ENCODE peak calls at places on chromosomes 4 and X, in seven cellular contexts. One of them, this sample, is unnamed.

GRCh38 chr4:14428125-14428524 is 574.2 kb upstream of the CPEB2 start:
- DNase-seq in uterus: no peak
- DNase-seq in non-pigmented ciliary epithelial cell: no peak
- DNase-seq in psoas muscle: no peak
- DNase-seq in activated naive CD4-positive, alpha-beta T cell treated with anti-CD3 and anti-CD28 coated beads, Interleukin-2, amount 50 U/mL, for 72 hours: no peak
- DNase-seq in nephron progenitor cell: no peak
- DNase-seq in heart right ventricle: no peak
- DNase-seq in this sample: no peak

GRCh38 chrX:94058728-94059382 is 384.8 kb downstream of the FAM133A start:
- DNase-seq in non-pigmented ciliary epithelial cell: no peak
- DNase-seq in activated naive CD4-positive, alpha-beta T cell treated with anti-CD3 and anti-CD28 coated beads, Interleukin-2, amount 50 U/mL, for 72 hours: no peak
- DNase-seq in uterus: no peak
- DNase-seq in psoas muscle: no peak
- DNase-seq in heart right ventricle: no peak
- DNase-seq in nephron progenitor cell: peak
- DNase-seq in this sample: no peak

GRCh38 chrX:54891573-54891972 is 29.1 kb upstream of the TRO start:
- DNase-seq in activated naive CD4-positive, alpha-beta T cell treated with anti-CD3 and anti-CD28 coated beads, Interleukin-2, amount 50 U/mL, for 72 hours: peak
- DNase-seq in non-pigmented ciliary epithelial cell: peak
- DNase-seq in psoas muscle: no peak
- DNase-seq in uterus: no peak
- DNase-seq in heart right ventricle: no peak
- DNase-seq in nephron progenitor cell: peak
- DNase-seq in this sample: no peak

GRCh38 chr4:2262145-2262943 is 435 bp upstream of the MXD4 start:
- DNase-seq in psoas muscle: peak
- DNase-seq in heart right ventricle: peak
- DNase-seq in nephron progenitor cell: peak
- DNase-seq in activated naive CD4-positive, alpha-beta T cell treated with anti-CD3 and anti-CD28 coated beads, Interleukin-2, amount 50 U/mL, for 72 hours: peak
- DNase-seq in uterus: peak
- DNase-seq in non-pigmented ciliary epithelial cell: peak
- DNase-seq in this sample: peak

GRCh38 chr4:3409571-3410091 is 32.1 kb upstream of the HGFAC start:
- DNase-seq in activated naive CD4-positive, alpha-beta T cell treated with anti-CD3 and anti-CD28 coated beads, Interleukin-2, amount 50 U/mL, for 72 hours: no peak
- DNase-seq in uterus: peak
- DNase-seq in non-pigmented ciliary epithelial cell: no peak
- DNase-seq in heart right ventricle: peak
- DNase-seq in nephron progenitor cell: no peak
- DNase-seq in psoas muscle: no peak
- DNase-seq in this sample: peak

GRCh38 chr4:94603170-94603747 is 151.5 kb downstream of the PDLIM5 start:
- DNase-seq in heart right ventricle: no peak
- DNase-seq in nephron progenitor cell: no peak
- DNase-seq in uterus: peak
- DNase-seq in activated naive CD4-positive, alpha-beta T cell treated with anti-CD3 and anti-CD28 coated beads, Interleukin-2, amount 50 U/mL, for 72 hours: no peak
- DNase-seq in non-pigmented ciliary epithelial cell: peak
- DNase-seq in psoas muscle: no peak
- DNase-seq in this sample: peak

GRCh38 chr4:82994834-82995233 is 15.8 kb downstream of the LIN54 start:
- DNase-seq in non-pigmented ciliary epithelial cell: no peak
- DNase-seq in nephron progenitor cell: no peak
- DNase-seq in uterus: no peak
- DNase-seq in heart right ventricle: no peak
- DNase-seq in psoas muscle: no peak
- DNase-seq in activated naive CD4-positive, alpha-beta T cell treated with anti-CD3 and anti-CD28 coated beads, Interleukin-2, amount 50 U/mL, for 72 hours: no peak
- DNase-seq in this sample: no peak

GRCh38 chr4:17197070-17197469 is 298.6 kb upstream of the LDB2 start:
- DNase-seq in nephron progenitor cell: no peak
- DNase-seq in activated naive CD4-positive, alpha-beta T cell treated with anti-CD3 and anti-CD28 coated beads, Interleukin-2, amount 50 U/mL, for 72 hours: no peak
- DNase-seq in uterus: no peak
- DNase-seq in heart right ventricle: no peak
- DNase-seq in psoas muscle: no peak
- DNase-seq in non-pigmented ciliary epithelial cell: no peak
- DNase-seq in this sample: peak

GRCh38 chr4:2393353-2394270 is 24.8 kb downstream of the ZFYVE28 start:
- DNase-seq in psoas muscle: no peak
- DNase-seq in nephron progenitor cell: peak
- DNase-seq in activated naive CD4-positive, alpha-beta T cell treated with anti-CD3 and anti-CD28 coated beads, Interleukin-2, amount 50 U/mL, for 72 hours: no peak
- DNase-seq in heart right ventricle: no peak
- DNase-seq in uterus: no peak
- DNase-seq in non-pigmented ciliary epithelial cell: no peak
- DNase-seq in this sample: no peak

GRCh38 chrX:49308604-49309269 is 5.3 kb downstream of the GAGE10 start:
- DNase-seq in heart right ventricle: no peak
- DNase-seq in uterus: no peak
- DNase-seq in psoas muscle: no peak
- DNase-seq in activated naive CD4-positive, alpha-beta T cell treated with anti-CD3 and anti-CD28 coated beads, Interleukin-2, amount 50 U/mL, for 72 hours: no peak
- DNase-seq in nephron progenitor cell: no peak
- DNase-seq in non-pigmented ciliary epithelial cell: no peak
- DNase-seq in this sample: no peak

GRCh38 chr4:7687006-7687405 is 252.3 kb upstream of the PSAPL1 start:
- DNase-seq in heart right ventricle: no peak
- DNase-seq in nephron progenitor cell: no peak
- DNase-seq in activated naive CD4-positive, alpha-beta T cell treated with anti-CD3 and anti-CD28 coated beads, Interleukin-2, amount 50 U/mL, for 72 hours: no peak
- DNase-seq in psoas muscle: peak
- DNase-seq in non-pigmented ciliary epithelial cell: no peak
- DNase-seq in uterus: no peak
- DNase-seq in this sample: no peak

GRCh38 chrX:48466696-48467095 is 3.4 kb downstream of the SLC38A5 start:
- DNase-seq in heart right ventricle: no peak
- DNase-seq in activated naive CD4-positive, alpha-beta T cell treated with anti-CD3 and anti-CD28 coated beads, Interleukin-2, amount 50 U/mL, for 72 hours: peak
- DNase-seq in psoas muscle: no peak
- DNase-seq in non-pigmented ciliary epithelial cell: no peak
- DNase-seq in nephron progenitor cell: peak
- DNase-seq in uterus: no peak
- DNase-seq in this sample: no peak

GRCh38 chr4:81405900-81406401 is 65.8 kb downstream of the RASGEF1B start:
- DNase-seq in psoas muscle: no peak
- DNase-seq in nephron progenitor cell: peak
- DNase-seq in heart right ventricle: no peak
- DNase-seq in activated naive CD4-positive, alpha-beta T cell treated with anti-CD3 and anti-CD28 coated beads, Interleukin-2, amount 50 U/mL, for 72 hours: peak
- DNase-seq in uterus: peak
- DNase-seq in non-pigmented ciliary epithelial cell: peak
- DNase-seq in this sample: peak

GRCh38 chr4:55071951-55072350 is 53.4 kb downstream of the KDR start:
- DNase-seq in heart right ventricle: no peak
- DNase-seq in non-pigmented ciliary epithelial cell: no peak
- DNase-seq in nephron progenitor cell: no peak
- DNase-seq in uterus: no peak
- DNase-seq in psoas muscle: no peak
- DNase-seq in activated naive CD4-positive, alpha-beta T cell treated with anti-CD3 and anti-CD28 coated beads, Interleukin-2, amount 50 U/mL, for 72 hours: no peak
- DNase-seq in this sample: no peak